ENCODE peak calls at places on chromosomes 6 and 20, in seven cellular contexts. I is psoas muscle, K is lower lobe of right lung, V is left lung, N is GM23248, C is neuronal stem cell, U is tibial artery. Y is an unnamed sample.

GRCh38 chr20:49909499-49910339 is 5.6 kb downstream of the SPATA2 start:
- DNase-seq in K (no peak), C (no peak), N (no peak), I (peak; percentile 87), U (peak; percentile 56), V (no peak), Y (no peak)

GRCh38 chr20:46132705-46133120 is 14.6 kb downstream of the CD40 start:
- DNase-seq in U (peak; percentile 74), K (peak; percentile 83), N (peak; percentile 79), V (peak; percentile 92), I (peak; percentile 82), C (peak; percentile 68), Y (no peak)

GRCh38 chr6:4776493-4776966 is 326 bp downstream of the CDYL start:
- DNase-seq in V (peak; percentile 91), C (peak; percentile 38), I (no peak), U (no peak), K (peak; percentile 77), N (peak; percentile 79), Y (no peak)

GRCh38 chr20:48595495-48596475 is 232.0 kb downstream of the PREX1 start:
- DNase-seq in I (no peak), N (no peak), U (peak; percentile 37), C (no peak), V (no peak), K (peak; percentile 27), Y (no peak)

GRCh38 chr6:126359936-126360537 is 20.1 kb downstream of the CENPW start:
- DNase-seq in C (no peak), I (no peak), N (no peak), K (no peak), V (no peak), U (no peak), Y (no peak)

GRCh38 chr20:11646359-11646758 is 271.3 kb upstream of the BTBD3 start:
- DNase-seq in N (no peak), I (no peak), C (no peak), U (no peak), V (peak; percentile 51), K (no peak), Y (no peak)

GRCh38 chr6:149862901-149863595 is 1.1 kb downstream of the LRP11 start:
- DNase-seq in V (peak; percentile 91), U (peak; percentile 92), N (peak; percentile 89), C (peak; percentile 57), I (peak; percentile 85), K (peak; percentile 82), Y (no peak)

GRCh38 chr6:101465871-101466270 is 72.4 kb downstream of the GRIK2 start:
- DNase-seq in U (no peak), V (no peak), K (no peak), I (no peak), C (no peak), N (no peak), Y (no peak)

GRCh38 chr6:166305562-166306117 is 2.6 kb downstream of the PRR18 start:
- DNase-seq in K (no peak), C (no peak), U (no peak), N (no peak), V (no peak), I (no peak), Y (no peak)

GRCh38 chr6:81749704-81750103 is 2.8 kb downstream of the TENT5A start:
- DNase-seq in N (peak; percentile 64), I (no peak), C (no peak), V (no peak), K (no peak), U (no peak), Y (no peak)

GRCh38 chr6:150516199-150516598 is 83.5 kb upstream of the PLEKHG1 start:
- DNase-seq in C (no peak), K (no peak), N (no peak), V (no peak), U (no peak), I (no peak), Y (no peak)

GRCh38 chr20:5001174-5002076 is at the start of gene SLC23A2:
- DNase-seq in N (peak; percentile 63), I (peak; percentile 56), C (no peak), K (peak; percentile 62), U (peak; percentile 67), V (peak; percentile 92), Y (peak; percentile 56)

GRCh38 chr6:37239950-37240713 is 17.4 kb upstream of the TBC1D22B start:
- DNase-seq in U (peak; percentile 95), N (peak; percentile 97), K (peak; percentile 83), C (no peak), I (peak; percentile 88), V (peak; percentile 70), Y (peak; percentile 77)

GRCh38 chr20:62236674-62236996 is 1.7 kb upstream of the OSBPL2 start:
- DNase-seq in V (peak; percentile 68), C (peak; percentile 90), U (no peak), K (no peak), N (peak; percentile 30), I (no peak), Y (no peak)

GRCh38 chr6:142645663-142646062 is 299.3 kb downstream of the HIVEP2 start:
- DNase-seq in C (no peak), I (no peak), K (no peak), U (no peak), V (no peak), N (no peak), Y (no peak)

GRCh38 chr6:20312581-20312980 is 89.1 kb upstream of the E2F3 start:
- DNase-seq in C (no peak), N (no peak), K (no peak), V (no peak), U (no peak), I (no peak), Y (no peak)

GRCh38 chr20:22464312-22465003 is 119.9 kb downstream of the FOXA2 start:
- DNase-seq in N (no peak), K (no peak), C (no peak), V (no peak), I (no peak), U (no peak), Y (no peak)

GRCh38 chr6:19472168-19472567 is 365.0 kb upstream of the ID4 start:
- DNase-seq in C (no peak), V (no peak), U (no peak), I (no peak), K (no peak), N (peak; percentile 82), Y (no peak)

GRCh38 chr6:6749791-6750434 is 161.4 kb downstream of the LY86 start:
- DNase-seq in U (peak; percentile 73), V (peak; percentile 83), C (no peak), K (peak; percentile 74), N (peak; percentile 95), I (peak; percentile 90), Y (peak; percentile 13)

GRCh38 chr20:36919715-36920333 is 31.7 kb downstream of the SAMHD1 start:
- DNase-seq in C (peak; percentile 29), N (peak; percentile 72), U (no peak), I (no peak), V (no peak), K (no peak), Y (peak; percentile 8)

DNA sequence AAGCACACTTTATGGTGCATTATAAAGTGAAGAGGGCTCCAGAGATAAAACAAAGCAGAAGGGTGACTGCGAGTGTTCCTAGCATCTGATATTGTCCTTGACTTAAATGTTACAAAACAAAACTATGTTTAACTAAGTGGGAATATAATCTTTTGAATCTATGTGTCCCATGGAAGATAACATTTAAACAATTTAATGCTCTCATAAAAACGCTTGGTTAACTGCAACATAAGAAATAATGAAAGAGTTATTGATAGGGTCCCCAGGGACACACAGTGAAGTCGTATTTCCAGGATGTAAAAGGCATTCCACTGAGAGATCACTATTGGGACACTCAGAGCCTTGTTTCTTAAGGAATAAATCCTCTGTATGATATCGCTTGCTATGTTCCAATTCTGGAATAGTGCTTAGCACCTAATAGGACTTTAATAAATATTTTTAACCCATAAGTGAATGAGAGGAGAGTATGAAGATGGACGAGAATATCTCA is 260.9 kb downstream of the THBS2 start:
- DNase-seq in K (no peak), V (no peak), U (no peak), N (no peak), C (no peak), I (no peak), Y (no peak)
- H3K4me1 ChIP-seq in K (no peaks in the 10 kb centered on the region), V (no peaks in the 10 kb centered on the region), U (no peaks in the 10 kb centered on the region), N (no peaks in the 10 kb centered on the region), C (no peaks in the 10 kb centered on the region), I (no peaks in the 10 kb centered on the region), Y (no peaks in the 10 kb centered on the region)

GRCh38 chr6:44219815-44220784 is 3.3 kb upstream of the SLC29A1 start:
- DNase-seq in I (no peak), U (no peak), V (no peak), K (no peak), C (no peak), N (no peak), Y (no peak)

GRCh38 chr6:44222486-44222986 is 859 bp upstream of the SLC29A1 start:
- DNase-seq in V (no peak), I (no peak), U (no peak), C (no peak), K (no peak), N (no peak), Y (no peak)

GRCh38 chr6:44221291-44221960 is 2.0 kb upstream of the SLC29A1 start:
- DNase-seq in I (peak; percentile 94), U (peak; percentile 98), V (peak; percentile 93), N (peak; percentile 87), K (peak; percentile 92), C (no peak), Y (peak; percentile 72)

GRCh38 chr6:44221961-44222335 is 1.4 kb upstream of the SLC29A1 start:
- DNase-seq in C (no peak), V (no peak), K (no peak), I (no peak), N (no peak), U (no peak), Y (no peak)

DNA sequence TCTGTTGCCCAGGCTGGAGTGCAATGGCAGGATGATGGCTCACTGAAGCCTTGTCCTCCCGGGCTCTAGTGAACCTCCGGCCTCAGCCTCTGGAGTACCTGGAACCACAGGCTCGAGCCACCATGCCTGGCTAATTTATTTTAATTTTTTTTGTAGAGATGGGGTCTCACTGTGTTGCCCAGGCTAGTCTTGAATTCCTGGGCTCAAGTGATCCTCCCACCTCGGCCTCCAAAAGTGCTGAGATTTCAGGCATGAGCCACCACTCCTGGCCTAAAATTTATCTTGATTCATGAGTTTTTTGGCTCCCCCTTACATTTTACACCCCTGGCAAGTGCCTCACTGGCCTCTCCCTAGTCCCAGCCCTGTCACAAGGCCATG is 2.5 kb upstream of the SLC29A1 start:
- DNase-seq in C (no peak), U (no peak), N (no peak), K (no peak), I (no peak), V (no peak), Y (no peak)
- H3K4me3 ChIP-seq in C (no peak overlapping the region), U (peak overlapping the region; percentile 83), N (no peak overlapping the region), K (peak overlapping the region; percentile 11), I (no peak overlapping the region), V (no peak overlapping the region), Y (no peak overlapping the region)

DNA sequence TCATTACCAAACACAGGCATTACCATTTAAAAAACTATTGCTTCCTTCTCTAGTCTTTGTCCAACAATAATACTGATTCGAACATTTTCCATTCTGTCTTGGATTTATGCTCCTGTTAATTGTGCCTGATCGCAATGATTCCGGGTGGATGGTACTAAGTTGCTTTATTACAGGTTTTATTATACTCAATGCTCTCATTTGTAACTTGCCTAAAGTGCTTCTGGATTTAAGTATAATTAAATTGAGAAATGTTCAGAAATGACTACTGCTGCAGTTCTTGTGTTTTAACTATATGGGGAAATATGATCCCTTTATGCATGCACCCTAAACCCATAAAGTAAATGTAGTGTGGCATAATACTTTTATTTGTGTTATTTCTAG is 7.2 kb downstream of the TFAP2A start:
- DNase-seq in K (no peak), N (no peak), V (no peak), C (no peak), I (no peak), U (no peak), Y (no peak)
- H3K27ac ChIP-seq in K (no peak overlapping the region), N (peak overlapping the region; percentile 7), V (no peak overlapping the region), C (no peak overlapping the region), I (no peak overlapping the region), U (no peak overlapping the region), Y (no peak overlapping the region)

GRCh38 chr6:56708810-56709597 is 66.3 kb upstream of the DST start:
- DNase-seq in N (peak; percentile 86), I (no peak), V (no peak), K (no peak), C (no peak), U (no peak), Y (no peak)
- H3K4me1 ChIP-seq in N (peaks cover 52% of the 10 kb centered on the region), I (peaks cover 40% of the 10 kb centered on the region), V (no peaks in the 10 kb centered on the region), K (no peaks in the 10 kb centered on the region), C (peaks cover 23% of the 10 kb centered on the region), U (no peaks in the 10 kb centered on the region), Y (no peaks in the 10 kb centered on the region)

Y was measured in CD8-positive, alpha-beta T cell.